ENCODE peak calls at places on chromosomes 4 and X, in seven cellular contexts. V, U, A, J, H, D and S are unnamed samples.

GRCh38 chr4:87044511-87045369 is 109.9 kb downstream of the AFF1 start:
- DNase-seq in H (no peak), D (no peak), A (no peak), J (no peak), V (no peak), U (peak), S (no peak)

GRCh38 chr4:89929425-89930272 is 35.0 kb downstream of the MMRN1 start:
- DNase-seq in H (no peak), U (peak), A (no peak), D (no peak), J (no peak), V (no peak), S (no peak)

GRCh38 chr4:95676190-95676589 is 127.4 kb upstream of the UNC5C start:
- DNase-seq in D (no peak), A (no peak), U (no peak), V (no peak), H (no peak), J (no peak), S (no peak)

GRCh38 chr4:103719320-103720204 is at the start of gene TACR3:
- DNase-seq in U (no peak), V (no peak), D (no peak), H (no peak), A (peak), J (no peak), S (peak)

GRCh38 chr4:177322156-177322685 is 12.5 kb downstream of the NEIL3 start:
- DNase-seq in A (no peak), H (no peak), V (peak), U (no peak), J (no peak), D (no peak), S (no peak)

GRCh38 chrX:110346681-110347080 is 12.0 kb upstream of the RTL9 start:
- DNase-seq in H (peak), D (no peak), V (peak), J (no peak), U (no peak), A (peak), S (no peak)

GRCh38 chrX:9352683-9353430 is 112.0 kb upstream of the TBL1X start:
- DNase-seq in J (no peak), D (no peak), U (no peak), V (peak), A (no peak), H (no peak), S (peak)

GRCh38 chr4:190015538-190016368 is 11.3 kb downstream of the FRG2 start:
- DNase-seq in U (no peak), A (peak), H (no peak), V (no peak), J (no peak), D (no peak), S (no peak)

GRCh38 chr4:64158648-64159326 is 250.5 kb downstream of the TECRL start:
- DNase-seq in U (peak), D (peak), H (no peak), J (no peak), V (peak), A (no peak), S (peak)

GRCh38 chr4:72397314-72397713 is 171.7 kb downstream of the ADAMTS3 start:
- DNase-seq in V (peak), H (peak), U (peak), J (no peak), A (peak), D (no peak), S (no peak)

GRCh38 chrX:119695535-119696050 is 2.6 kb upstream of the SEPTIN6 start:
- DNase-seq in V (no peak), D (no peak), H (no peak), A (no peak), U (no peak), J (no peak), S (no peak)

GRCh38 chr4:139955600-139955999 is 198.4 kb downstream of the MAML3 start:
- DNase-seq in J (no peak), D (no peak), U (no peak), H (no peak), A (no peak), V (no peak), S (no peak)

GRCh38 chrX:29044802-29045201 is 457.6 kb downstream of the IL1RAPL1 start:
- DNase-seq in D (no peak), V (peak), A (no peak), H (no peak), U (peak), J (no peak), S (no peak)